ENCODE peak calls at places on chromosome 13, in seven cellular contexts. F is activated T-helper 1 cell treated with Interleukin-2 at 50 U/mL for 16 hours; H is mesendoderm; P is T-cell; U is naive thymus-derived CD8-positive, alpha-beta T cell; Z is neural crest cell; R is fibroblast of pulmonary artery. G is an unnamed sample.

GRCh38 chr13:22469421-22469820 is 711.4 kb upstream of the SGCG start:
- DNase-seq in F (no peak), H (no peak), P (no peak), U (no peak), Z (no peak), R (no peak), G (no peak)

GRCh38 chr13:57635541-57635940 is 4.0 kb downstream of the PCDH17 start:
- DNase-seq in F (no peak), H (no peak), P (no peak), U (no peak), Z (no peak), R (no peak), G (no peak)

GRCh38 chr13:39655569-39656324 is at the start of gene COG6:
- DNase-seq in F (peak; percentile 94), H (peak; percentile 94), P (peak; percentile 86), U (peak; percentile 93), Z (peak; percentile 94), R (peak; percentile 88), G (peak; percentile 76)

GRCh38 chr13:113305208-113305607 is 8.2 kb downstream of the LAMP1 start:
- DNase-seq in F (no peak), H (no peak), P (no peak), U (no peak), Z (no peak), R (no peak), G (no peak)

GRCh38 chr13:59086147-59086546 is 1077.6 kb downstream of the DIAPH3 start:
- DNase-seq in F (no peak), H (no peak), P (no peak), U (no peak), Z (no peak), R (peak; percentile 67), G (peak; percentile 75)

GRCh38 chr13:30676672-30677071 is 58.7 kb upstream of the ALOX5AP start:
- DNase-seq in F (no peak), H (peak; percentile 44), P (no peak), U (no peak), Z (no peak), R (peak; percentile 58), G (no peak)

GRCh38 chr13:102571075-102571474 is 25.7 kb upstream of the TPP2 start:
- DNase-seq in F (no peak), H (peak; percentile 47), P (no peak), U (no peak), Z (no peak), R (no peak), G (no peak)

GRCh38 chr13:27151798-27152599 is 19.6 kb downstream of the USP12 start:
- DNase-seq in F (no peak), H (no peak), P (no peak), U (no peak), Z (no peak), R (no peak), G (no peak)

GRCh38 chr13:102399791-102400618 is 1.8 kb downstream of the FGF14 start:
- DNase-seq in F (no peak), H (peak; percentile 32), P (no peak), U (no peak), Z (no peak), R (no peak), G (no peak)

GRCh38 chr13:46751811-46752635 is 44.9 kb downstream of the ESD start:
- DNase-seq in F (peak; percentile 22), H (no peak), P (peak; percentile 46), U (peak; percentile 30), Z (no peak), R (no peak), G (no peak)

GRCh38 chr13:114009590-114010400 is 35.9 kb upstream of the C13orf46 start:
- DNase-seq in F (no peak), H (no peak), P (no peak), U (no peak), Z (no peak), R (no peak), G (no peak)

GRCh38 chr13:33409673-33410072 is 124.1 kb upstream of the STARD13 start:
- DNase-seq in F (no peak), H (no peak), P (no peak), U (no peak), Z (no peak), R (peak; percentile 18), G (no peak)

GRCh38 chr13:113651511-113652403 is 6.2 kb downstream of the ATP4B start:
- DNase-seq in F (no peak), H (no peak), P (no peak), U (no peak), Z (no peak), R (no peak), G (no peak)

GRCh38 chr13:101915755-101916107 is 463.3 kb downstream of the ITGBL1 start:
- DNase-seq in F (no peak), H (no peak), P (no peak), U (no peak), Z (no peak), R (no peak), G (no peak)

GRCh38 chr13:112932971-112933370 is 36.0 kb upstream of the MCF2L start:
- DNase-seq in F (no peak), H (no peak), P (no peak), U (no peak), Z (no peak), R (no peak), G (no peak)

GRCh38 chr13:43805071-43805468 is 18.3 kb upstream of the ENOX1 start:
- DNase-seq in F (no peak), H (peak; percentile 51), P (no peak), U (no peak), Z (no peak), R (peak; percentile 73), G (no peak)

GRCh38 chr13:51270606-51271005 is 48.4 kb downstream of the FAM124A start:
- DNase-seq in F (no peak), H (no peak), P (no peak), U (no peak), Z (no peak), R (no peak), G (peak; percentile 99)

GRCh38 chr13:42007844-42008243 is 40.6 kb upstream of the DGKH start:
- DNase-seq in F (no peak), H (no peak), P (no peak), U (no peak), Z (no peak), R (peak; percentile 67), G (no peak)

GRCh38 chr13:30305456-30305855 is 1.9 kb downstream of the KATNAL1 start:
- DNase-seq in F (no peak), H (no peak), P (no peak), U (no peak), Z (no peak), R (no peak), G (no peak)

G was measured in HAP-1.